ENCODE peak calls at places on chromosomes 3 and 15, in four cellular contexts. K is IMR-90, I is thoracic aorta, Q is stomach. H is an unnamed sample.

GRCh38 chr3:108132727-108133373 is 42.0 kb upstream of the CD47 start:
- DNase-seq in K (peak; percentile 78), I (no peak), Q (no peak), H (peak; percentile 87)

GRCh38 chr3:178146406-178146831 is 389.8 kb upstream of the KCNMB2 start:
- DNase-seq in I (no peak), Q (no peak), K (no peak), H (no peak)

GRCh38 chr15:28271697-28272250 is 50.2 kb downstream of the HERC2 start:
- DNase-seq in Q (no peak), K (no peak), I (no peak), H (no peak)

GRCh38 chr3:195137638-195138588 is 133.0 kb downstream of the XXYLT1 start:
- DNase-seq in K (no peak), Q (no peak), I (no peak), H (no peak)

GRCh38 chr3:83224101-83224868 is 1462.8 kb upstream of the GBE1 start:
- DNase-seq in I (no peak), K (no peak), Q (no peak), H (peak; percentile 71)

GRCh38 chr3:129360705-129361460 is 67.6 kb downstream of the EFCAB12 start:
- DNase-seq in K (no peak), I (no peak), Q (no peak), H (no peak)

GRCh38 chr15:29403778-29404177 is 134.2 kb upstream of the NSMCE3 start:
- DNase-seq in Q (no peak), K (no peak), I (no peak), H (no peak)

GRCh38 chr3:105611304-105612192 is 244.8 kb downstream of the ALCAM start:
- DNase-seq in Q (peak; percentile 27), K (no peak), I (no peak), H (peak; percentile 82)

GRCh38 chr15:56821721-56822425 is 88.6 kb upstream of the ZNF280D start:
- DNase-seq in K (peak; percentile 77), I (no peak), Q (peak; percentile 65), H (no peak)

GRCh38 chr3:165195226-165195625 is 958 bp downstream of the SLITRK3 start:
- DNase-seq in Q (no peak), I (no peak), K (no peak), H (no peak)

GRCh38 chr3:7787871-7788828 is 713.5 kb upstream of the LMCD1 start:
- DNase-seq in I (no peak), Q (no peak), K (no peak), H (peak; percentile 41)
- TF ChIP-seq CTCF in I (no peak), Q (no peak), K (no peak), H (no peak)

GRCh38 chr3:157529751-157530150 is 26.5 kb upstream of the VEPH1 start:
- DNase-seq in Q (no peak), I (no peak), K (no peak), H (no peak)

GRCh38 chr3:157530637-157531300 is 27.6 kb upstream of the VEPH1 start:
- DNase-seq in I (no peak), K (peak; percentile 53), Q (no peak), H (no peak)

GRCh38 chr3:157529085-157529484 is 25.9 kb upstream of the VEPH1 start:
- DNase-seq in I (no peak), K (no peak), Q (no peak), H (no peak)

GRCh38 chr3:157526036-157526435 is 22.8 kb upstream of the VEPH1 start:
- DNase-seq in I (no peak), Q (no peak), K (peak; percentile 53), H (no peak)

DNA sequence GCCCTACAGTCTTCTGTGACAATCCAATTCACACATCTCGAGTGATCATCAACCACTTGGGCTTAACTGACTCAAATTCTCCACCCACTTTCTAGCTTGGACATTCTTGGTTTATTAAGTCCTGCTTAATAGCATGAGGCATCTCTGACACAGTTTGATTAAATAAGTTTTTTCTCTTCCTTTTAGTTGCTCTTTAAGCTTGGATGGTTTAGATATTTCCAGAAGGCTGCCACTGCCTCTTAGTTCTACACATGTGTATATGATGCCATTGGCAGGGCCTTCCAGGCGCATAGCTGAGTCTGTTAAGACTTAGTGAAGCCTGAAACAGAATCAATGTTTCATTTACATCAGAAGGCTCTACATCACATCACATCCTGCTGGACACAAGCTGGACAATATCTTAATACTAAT is 24.3 kb upstream of the VEPH1 start:
- DNase-seq in I (no peak), Q (no peak), K (peak; percentile 50), H (no peak)
- H3K4me1 ChIP-seq in I (no peaks in the 10 kb centered on the region), Q (no peaks in the 10 kb centered on the region), K (peaks cover 28% of the 10 kb centered on the region), H (no peaks in the 10 kb centered on the region)

GRCh38 chr3:50674349-50675178 is at the start of gene DOCK3:
- DNase-seq in K (peak; percentile 36), I (no peak), Q (peak; percentile 69), H (no peak)

GRCh38 chr3:50672656-50673055 is 2.1 kb upstream of the DOCK3 start:
- DNase-seq in Q (no peak), K (no peak), I (no peak), H (no peak)

GRCh38 chr3:50673937-50674336 is 790 bp upstream of the DOCK3 start:
- DNase-seq in I (no peak), K (no peak), Q (no peak), H (no peak)

GRCh38 chr3:50676031-50676705 is 1.4 kb downstream of the DOCK3 start:
- DNase-seq in K (no peak), I (no peak), Q (no peak), H (no peak)

DNA sequence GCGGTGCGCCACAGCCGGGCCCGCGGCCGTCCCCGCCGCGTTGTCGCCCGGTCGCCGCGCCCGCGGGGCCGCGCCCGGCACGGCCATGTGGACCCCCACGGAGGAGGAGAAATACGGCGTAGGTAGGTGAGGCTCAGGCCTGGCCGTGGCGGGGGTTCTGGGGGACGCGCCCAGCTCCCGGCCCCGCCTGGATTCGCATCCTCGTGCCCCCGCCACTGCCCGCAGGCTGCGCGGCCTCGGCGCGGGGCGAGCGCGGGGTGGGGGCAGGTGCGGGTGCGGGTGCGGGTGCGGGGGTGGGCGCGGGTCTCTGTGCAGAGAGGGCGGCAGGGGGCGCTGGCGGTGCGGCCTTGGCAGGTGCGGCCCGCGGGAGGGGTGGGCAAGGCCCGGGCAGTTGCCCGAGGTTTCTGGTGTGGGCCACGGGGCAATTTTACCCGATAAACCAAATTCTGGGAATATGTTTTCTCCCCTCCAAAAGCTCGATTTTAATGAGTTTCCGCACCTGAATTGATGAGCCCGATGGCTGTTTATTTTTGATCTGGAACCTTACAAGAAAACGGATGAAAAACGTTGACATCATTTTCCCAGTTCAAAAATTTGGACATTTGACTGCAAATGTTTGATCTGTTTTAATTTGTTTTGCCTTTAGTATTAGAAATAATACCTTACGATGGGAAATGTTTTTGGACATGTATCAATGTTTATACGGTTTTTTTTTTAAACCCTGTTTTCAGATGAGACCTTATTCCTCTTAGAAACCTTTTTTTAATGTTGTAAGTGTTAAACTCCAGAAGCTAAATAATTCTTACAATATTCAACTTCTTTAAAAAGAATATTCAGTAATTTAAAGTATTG is 678 bp downstream of the DOCK3 start:
- DNase-seq in K (no peak), I (no peak), Q (no peak), H (no peak)
- H3K27me3 ChIP-seq in K (peaks cover 56% of the 10 kb centered on the region), I (no peaks in the 10 kb centered on the region), Q (no peaks in the 10 kb centered on the region), H (peaks cover 93% of the 10 kb centered on the region)

GRCh38 chr3:44957986-44958385 is 18.0 kb downstream of the ZDHHC3 start:
- DNase-seq in K (no peak), I (no peak), Q (no peak), H (no peak)
- TF ChIP-seq CTCF in K (no peak), I (no peak), Q (no peak), H (no peak)

GRCh38 chr3:13233487-13234154 is 160.4 kb upstream of the IQSEC1 start:
- DNase-seq in K (no peak), Q (no peak), I (no peak), H (no peak)
- H3K4me1 ChIP-seq in K (no peaks in the 10 kb centered on the region), Q (peaks cover 5% of the 10 kb centered on the region), I (peaks cover 5% of the 10 kb centered on the region), H (peaks cover 4% of the 10 kb centered on the region)

DNA sequence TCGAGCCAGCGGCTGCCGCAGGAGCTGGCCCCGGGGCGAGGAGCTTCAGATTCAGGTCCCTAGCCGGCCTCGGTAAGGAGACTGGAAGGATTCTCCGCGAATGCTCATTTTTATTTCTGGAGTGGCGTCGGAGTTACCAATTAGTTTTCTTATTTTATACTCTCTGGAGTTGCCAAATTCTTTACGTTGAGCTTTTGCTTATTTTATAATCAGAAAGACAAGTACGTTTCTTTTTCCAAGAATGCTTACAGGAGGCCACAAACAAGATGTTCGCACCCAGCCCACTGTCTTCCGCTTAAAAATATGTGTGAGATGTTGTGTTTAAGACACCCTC is 453 bp upstream of the GPR156 start:
- DNase-seq in K (no peak), I (no peak), Q (no peak), H (no peak)
- H3K27me3 ChIP-seq in K (peaks cover 56% of the 10 kb centered on the region), I (no peaks in the 10 kb centered on the region), Q (no peaks in the 10 kb centered on the region), H (peaks cover 58% of the 10 kb centered on the region)

GRCh38 chr15:62847900-62848489 is 194.6 kb upstream of the TPM1 start:
- DNase-seq in Q (peak; percentile 65), I (no peak), K (peak; percentile 54), H (peak; percentile 32)
- TF ChIP-seq CTCF in Q (peak; percentile 48), I (peak; percentile 80), K (peak; percentile 60), H (peak; percentile 76)

DNA sequence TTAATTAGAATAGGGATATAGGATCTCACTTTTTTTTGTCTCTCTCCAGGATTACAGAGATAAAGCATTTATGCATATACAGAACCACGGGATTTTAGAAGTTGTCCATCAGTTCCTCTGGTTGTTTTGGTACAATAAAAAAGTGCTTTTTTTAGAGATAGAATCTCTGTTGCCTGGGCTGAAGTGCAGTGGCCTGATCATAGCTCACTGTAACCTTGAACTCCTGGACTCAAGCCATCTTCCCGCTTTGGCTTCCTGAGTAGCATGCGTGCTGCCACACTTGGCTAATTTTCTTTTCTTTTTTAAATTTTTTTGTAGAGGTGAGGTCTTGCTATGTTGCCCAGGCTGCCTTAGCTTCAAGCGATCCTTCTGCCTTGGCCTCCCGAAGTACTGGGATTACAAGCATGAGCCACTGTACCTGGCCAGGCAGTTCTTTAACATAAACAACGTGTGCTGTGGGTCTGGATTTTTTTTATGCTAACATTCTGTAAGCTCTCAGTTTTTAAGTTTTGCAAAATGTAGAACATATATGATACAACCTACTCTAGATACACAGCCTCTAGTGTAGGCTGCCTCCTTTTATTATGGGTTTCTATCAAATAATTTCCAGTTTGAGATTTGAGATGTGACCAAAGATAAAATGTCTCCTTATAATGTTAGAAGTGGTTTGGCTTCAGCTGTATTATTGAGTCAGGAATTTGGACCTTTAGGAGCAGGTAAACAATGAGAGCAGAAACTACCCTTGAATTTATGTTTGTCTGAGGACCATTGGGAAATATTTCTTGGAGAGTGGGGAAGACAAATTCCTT is 57.4 kb upstream of the ULK4 start:
- DNase-seq in Q (peak; percentile 48), I (no peak), K (no peak), H (no peak)
- H3K4me1 ChIP-seq in Q (peaks cover 92% of the 10 kb centered on the region), I (peaks cover 63% of the 10 kb centered on the region), K (peaks cover 24% of the 10 kb centered on the region), H (peaks cover 34% of the 10 kb centered on the region)

GRCh38 chr3:24120434-24120833 is 175.3 kb downstream of the NR1D2 start:
- DNase-seq in K (no peak), I (no peak), Q (no peak), H (no peak)
- H3K27me3 ChIP-seq in K (peaks cover 2% of the 10 kb centered on the region), I (no peaks in the 10 kb centered on the region), Q (no peaks in the 10 kb centered on the region), H (no peaks in the 10 kb centered on the region)